ENCODE peak calls at places on chromosomes 1 and 21, in six cellular contexts. One of them, this sample, is unnamed.

GRCh38 chr21:27759091-27759659 is 792.3 kb upstream of the ADAMTS5 start:
- DNase-seq in MCF 10A: peak
- DNase-seq in suprapubic skin: no peak
- DNase-seq in type B pancreatic cell: no peak
- DNase-seq in lung: peak
- DNase-seq in mesothelial cell of epicardium: no peak
- DNase-seq in this sample: peak

GRCh38 chr21:44005593-44005992 is 6.5 kb upstream of the TRAPPC10 start:
- DNase-seq in type B pancreatic cell: no peak
- DNase-seq in mesothelial cell of epicardium: no peak
- DNase-seq in lung: no peak
- DNase-seq in suprapubic skin: no peak
- DNase-seq in MCF 10A: peak
- DNase-seq in this sample: no peak

GRCh38 chr1:115432061-115432460 is 94.0 kb upstream of the NGF start:
- DNase-seq in lung: no peak
- DNase-seq in suprapubic skin: no peak
- DNase-seq in mesothelial cell of epicardium: no peak
- DNase-seq in MCF 10A: peak
- DNase-seq in type B pancreatic cell: no peak
- DNase-seq in this sample: no peak

GRCh38 chr1:203589201-203589600 is 37.4 kb upstream of the ATP2B4 start:
- DNase-seq in type B pancreatic cell: no peak
- DNase-seq in lung: no peak
- DNase-seq in MCF 10A: no peak
- DNase-seq in suprapubic skin: no peak
- DNase-seq in mesothelial cell of epicardium: no peak
- DNase-seq in this sample: no peak

GRCh38 chr1:203525685-203526084 is 31.7 kb downstream of the OPTC start:
- DNase-seq in type B pancreatic cell: no peak
- DNase-seq in MCF 10A: no peak
- DNase-seq in mesothelial cell of epicardium: no peak
- DNase-seq in suprapubic skin: no peak
- DNase-seq in lung: no peak
- DNase-seq in this sample: no peak

GRCh38 chr1:176102243-176102642 is 104.8 kb downstream of the COP1 start:
- DNase-seq in suprapubic skin: no peak
- DNase-seq in MCF 10A: peak
- DNase-seq in mesothelial cell of epicardium: no peak
- DNase-seq in type B pancreatic cell: no peak
- DNase-seq in lung: no peak
- DNase-seq in this sample: no peak

GRCh38 chr1:58717979-58718378 is 18.1 kb upstream of the MYSM1 start:
- DNase-seq in MCF 10A: no peak
- DNase-seq in mesothelial cell of epicardium: no peak
- DNase-seq in suprapubic skin: no peak
- DNase-seq in lung: no peak
- DNase-seq in type B pancreatic cell: no peak
- DNase-seq in this sample: no peak

GRCh38 chr1:184914149-184914548 is 60.2 kb downstream of the NIBAN1 start:
- DNase-seq in lung: no peak
- DNase-seq in suprapubic skin: no peak
- DNase-seq in type B pancreatic cell: no peak
- DNase-seq in mesothelial cell of epicardium: no peak
- DNase-seq in MCF 10A: no peak
- DNase-seq in this sample: no peak

GRCh38 chr1:233215135-233215722 is 80.3 kb downstream of the PCNX2 start:
- DNase-seq in MCF 10A: no peak
- DNase-seq in suprapubic skin: no peak
- DNase-seq in mesothelial cell of epicardium: no peak
- DNase-seq in type B pancreatic cell: no peak
- DNase-seq in lung: no peak
- DNase-seq in this sample: no peak

GRCh38 chr1:118204106-118204505 is 19.1 kb upstream of the SPAG17 start:
- DNase-seq in suprapubic skin: no peak
- DNase-seq in type B pancreatic cell: no peak
- DNase-seq in MCF 10A: peak
- DNase-seq in lung: no peak
- DNase-seq in mesothelial cell of epicardium: no peak
- DNase-seq in this sample: no peak

GRCh38 chr1:53107090-53107489 is 35.3 kb downstream of the SLC1A7 start:
- DNase-seq in mesothelial cell of epicardium: no peak
- DNase-seq in suprapubic skin: no peak
- DNase-seq in type B pancreatic cell: no peak
- DNase-seq in MCF 10A: no peak
- DNase-seq in lung: no peak
- DNase-seq in this sample: no peak

GRCh38 chr1:12665511-12665910 is 21.6 kb downstream of the AADACL4 start:
- DNase-seq in mesothelial cell of epicardium: no peak
- DNase-seq in lung: no peak
- DNase-seq in type B pancreatic cell: no peak
- DNase-seq in MCF 10A: no peak
- DNase-seq in suprapubic skin: no peak
- DNase-seq in this sample: no peak

GRCh38 chr1:88566615-88567387 is 117.3 kb upstream of the PKN2 start:
- DNase-seq in MCF 10A: no peak
- DNase-seq in suprapubic skin: no peak
- DNase-seq in lung: no peak
- DNase-seq in mesothelial cell of epicardium: no peak
- DNase-seq in type B pancreatic cell: no peak
- DNase-seq in this sample: no peak

GRCh38 chr21:41894922-41895557 is 15.9 kb upstream of the PRDM15 start:
- DNase-seq in mesothelial cell of epicardium: no peak
- DNase-seq in suprapubic skin: no peak
- DNase-seq in type B pancreatic cell: no peak
- DNase-seq in lung: no peak
- DNase-seq in MCF 10A: no peak
- DNase-seq in this sample: no peak

GRCh38 chr1:16122361-16122881 is 33.4 kb downstream of the EPHA2 start:
- DNase-seq in type B pancreatic cell: no peak
- DNase-seq in lung: no peak
- DNase-seq in mesothelial cell of epicardium: no peak
- DNase-seq in suprapubic skin: no peak
- DNase-seq in MCF 10A: no peak
- DNase-seq in this sample: no peak

GRCh38 chr1:17878837-17879236 is 123.7 kb downstream of the ACTL8 start:
- DNase-seq in type B pancreatic cell: no peak
- DNase-seq in suprapubic skin: peak
- DNase-seq in mesothelial cell of epicardium: peak
- DNase-seq in MCF 10A: no peak
- DNase-seq in lung: no peak
- DNase-seq in this sample: no peak

GRCh38 chr1:213953816-213954215 is 34.0 kb upstream of the PROX1 start:
- DNase-seq in suprapubic skin: no peak
- DNase-seq in lung: no peak
- DNase-seq in MCF 10A: no peak
- DNase-seq in mesothelial cell of epicardium: no peak
- DNase-seq in type B pancreatic cell: no peak
- DNase-seq in this sample: no peak

GRCh38 chr1:89812992-89813391 is 7.8 kb upstream of the LRRC8D start:
- DNase-seq in lung: no peak
- DNase-seq in type B pancreatic cell: no peak
- DNase-seq in mesothelial cell of epicardium: no peak
- DNase-seq in MCF 10A: no peak
- DNase-seq in suprapubic skin: no peak
- DNase-seq in this sample: no peak

GRCh38 chr21:40507978-40508377 is 339.0 kb downstream of the DSCAM start:
- DNase-seq in type B pancreatic cell: no peak
- DNase-seq in MCF 10A: peak
- DNase-seq in suprapubic skin: no peak
- DNase-seq in lung: no peak
- DNase-seq in mesothelial cell of epicardium: no peak
- DNase-seq in this sample: no peak

GRCh38 chr1:232921416-232921815 is 29.0 kb upstream of the NTPCR start:
- DNase-seq in suprapubic skin: no peak
- DNase-seq in MCF 10A: no peak
- DNase-seq in type B pancreatic cell: no peak
- DNase-seq in lung: no peak
- DNase-seq in mesothelial cell of epicardium: no peak
- DNase-seq in this sample: no peak

GRCh38 chr1:211687462-211688215 is 12.2 kb upstream of the NEK2 start:
- DNase-seq in suprapubic skin: no peak
- DNase-seq in mesothelial cell of epicardium: no peak
- DNase-seq in MCF 10A: no peak
- DNase-seq in type B pancreatic cell: no peak
- DNase-seq in lung: no peak
- DNase-seq in this sample: no peak

GRCh38 chr1:202981939-202982338 is 14.9 kb upstream of the CYB5R1 start:
- DNase-seq in lung: no peak
- DNase-seq in mesothelial cell of epicardium: no peak
- DNase-seq in MCF 10A: no peak
- DNase-seq in suprapubic skin: no peak
- DNase-seq in type B pancreatic cell: no peak
- DNase-seq in this sample: no peak

GRCh38 chr1:180155202-180155682 is 573 bp downstream of the QSOX1 start:
- DNase-seq in MCF 10A: peak
- DNase-seq in suprapubic skin: no peak
- DNase-seq in lung: no peak
- DNase-seq in mesothelial cell of epicardium: peak
- DNase-seq in type B pancreatic cell: no peak
- DNase-seq in this sample: no peak

GRCh38 chr21:21806711-21807597 is 808.7 kb downstream of the NCAM2 start:
- DNase-seq in MCF 10A: no peak
- DNase-seq in lung: no peak
- DNase-seq in type B pancreatic cell: no peak
- DNase-seq in mesothelial cell of epicardium: no peak
- DNase-seq in suprapubic skin: no peak
- DNase-seq in this sample: no peak

DNA sequence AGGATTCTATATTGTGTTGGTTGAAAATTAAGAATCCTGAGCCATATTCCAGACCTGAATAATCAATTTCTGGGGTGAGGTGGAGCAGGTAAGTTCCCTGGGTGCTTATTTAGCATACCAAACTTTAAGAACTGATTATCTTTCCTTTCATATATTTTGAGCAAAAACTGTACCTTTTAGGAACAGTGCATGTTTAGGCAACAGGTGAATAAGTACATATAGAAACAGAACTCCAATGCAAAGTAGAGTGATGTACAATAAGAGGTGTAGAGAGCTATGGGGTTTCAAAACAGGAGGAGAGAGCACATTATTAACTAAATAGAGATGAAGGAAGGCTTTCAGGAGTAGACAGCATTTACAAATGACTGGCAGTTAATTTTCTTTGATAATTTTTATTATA is 28.7 kb downstream of the TMED5 start:
- DNase-seq in type B pancreatic cell: no peak
- DNase-seq in MCF 10A: no peak
- DNase-seq in suprapubic skin: no peak
- DNase-seq in mesothelial cell of epicardium: no peak
- DNase-seq in lung: no peak
- DNase-seq in this sample: no peak
- TF ChIP-seq CTCF in type B pancreatic cell: no peak
- TF ChIP-seq CTCF in MCF 10A: no peak
- TF ChIP-seq CTCF in suprapubic skin: no peak
- TF ChIP-seq CTCF in mesothelial cell of epicardium: no peak
- TF ChIP-seq CTCF in lung: no peak
- TF ChIP-seq CTCF in this sample: no peak

GRCh38 chr1:2235300-2235998 is 7.3 kb downstream of the SKI start:
- DNase-seq in type B pancreatic cell: no peak
- DNase-seq in mesothelial cell of epicardium: no peak
- DNase-seq in MCF 10A: no peak
- DNase-seq in suprapubic skin: no peak
- DNase-seq in lung: no peak
- DNase-seq in this sample: no peak

GRCh38 chr1:2239384-2239985 is 11.4 kb downstream of the SKI start:
- DNase-seq in suprapubic skin: no peak
- DNase-seq in lung: no peak
- DNase-seq in MCF 10A: no peak
- DNase-seq in type B pancreatic cell: no peak
- DNase-seq in mesothelial cell of epicardium: no peak
- DNase-seq in this sample: no peak

GRCh38 chr1:2236695-2237677 is 8.9 kb downstream of the SKI start:
- DNase-seq in type B pancreatic cell: no peak
- DNase-seq in mesothelial cell of epicardium: no peak
- DNase-seq in suprapubic skin: no peak
- DNase-seq in MCF 10A: no peak
- DNase-seq in lung: no peak
- DNase-seq in this sample: no peak

GRCh38 chr1:2238361-2239055 is 10.4 kb downstream of the SKI start:
- DNase-seq in MCF 10A: no peak
- DNase-seq in mesothelial cell of epicardium: no peak
- DNase-seq in type B pancreatic cell: no peak
- DNase-seq in lung: no peak
- DNase-seq in suprapubic skin: no peak
- DNase-seq in this sample: no peak

DNA sequence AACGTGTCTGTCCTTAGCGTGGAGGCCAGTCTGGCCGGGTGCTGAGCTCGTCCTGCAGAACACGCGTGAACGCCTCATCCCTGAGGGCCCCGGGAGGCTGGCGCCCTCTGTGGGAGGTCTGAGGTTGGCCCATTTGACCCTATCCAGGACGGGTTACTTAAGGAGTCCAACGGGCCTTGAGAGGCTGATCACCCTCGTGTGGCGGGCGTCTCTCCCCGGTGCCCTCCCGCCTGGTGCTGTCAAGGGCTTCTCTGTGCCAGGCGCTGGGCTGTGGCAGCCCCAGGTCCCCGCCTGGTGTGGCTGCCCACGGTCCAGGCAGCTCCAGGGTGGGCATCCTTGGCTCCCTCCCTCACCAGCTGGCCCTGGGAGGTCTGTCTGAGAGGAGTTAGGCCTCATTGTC is 9.7 kb downstream of the SKI start:
- DNase-seq in suprapubic skin: no peak
- DNase-seq in lung: no peak
- DNase-seq in type B pancreatic cell: no peak
- DNase-seq in mesothelial cell of epicardium: no peak
- DNase-seq in MCF 10A: no peak
- DNase-seq in this sample: no peak
- TF ChIP-seq CTCF in suprapubic skin: no peak
- TF ChIP-seq CTCF in lung: no peak
- TF ChIP-seq CTCF in type B pancreatic cell: no peak
- TF ChIP-seq CTCF in mesothelial cell of epicardium: no peak
- TF ChIP-seq CTCF in MCF 10A: no peak
- TF ChIP-seq CTCF in this sample: peak

DNA sequence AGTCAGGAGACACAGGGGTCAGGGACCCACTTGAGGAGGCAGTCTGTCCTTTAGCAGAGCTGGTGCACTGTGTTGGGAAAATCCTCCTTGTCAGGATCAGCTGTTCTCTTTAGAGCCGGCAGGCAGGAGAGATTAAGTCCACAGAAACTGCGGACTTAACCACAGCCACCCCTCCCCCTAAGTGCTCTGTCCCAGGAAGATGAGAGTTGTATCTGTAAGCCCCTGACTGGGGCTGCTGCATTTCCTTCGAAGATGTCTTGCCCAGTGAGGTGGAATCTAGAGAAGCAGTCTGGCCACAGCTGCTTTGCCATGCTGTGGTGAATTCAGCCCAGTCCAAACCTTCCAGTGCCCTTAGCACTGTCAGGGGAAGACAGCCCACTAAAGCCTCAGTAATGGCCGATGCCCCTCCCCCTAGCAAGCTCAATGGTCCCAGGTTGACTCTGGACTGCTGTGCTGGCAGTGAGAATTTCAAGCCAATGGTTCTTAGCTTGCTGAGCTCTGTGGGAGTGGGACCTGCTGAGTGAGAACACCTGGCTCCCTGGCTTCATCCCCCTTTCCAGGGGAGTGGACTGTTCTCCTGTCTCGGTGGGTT is 172.8 kb downstream of the ST6GALNAC3 start:
- DNase-seq in MCF 10A: no peak
- DNase-seq in type B pancreatic cell: no peak
- DNase-seq in lung: no peak
- DNase-seq in mesothelial cell of epicardium: no peak
- DNase-seq in suprapubic skin: no peak
- DNase-seq in this sample: no peak
- TF ChIP-seq CTCF in MCF 10A: no peak
- TF ChIP-seq CTCF in type B pancreatic cell: no peak
- TF ChIP-seq CTCF in lung: no peak
- TF ChIP-seq CTCF in mesothelial cell of epicardium: no peak
- TF ChIP-seq CTCF in suprapubic skin: no peak
- TF ChIP-seq CTCF in this sample: no peak

GRCh38 chr21:45856422-45856821 is 125.1 kb upstream of the COL6A1 start:
- DNase-seq in suprapubic skin: peak
- DNase-seq in type B pancreatic cell: peak
- DNase-seq in lung: no peak
- DNase-seq in MCF 10A: no peak
- DNase-seq in mesothelial cell of epicardium: peak
- DNase-seq in this sample: no peak
- TF ChIP-seq CTCF in suprapubic skin: no peak
- TF ChIP-seq CTCF in type B pancreatic cell: no peak
- TF ChIP-seq CTCF in lung: no peak
- TF ChIP-seq CTCF in MCF 10A: no peak
- TF ChIP-seq CTCF in mesothelial cell of epicardium: no peak
- TF ChIP-seq CTCF in this sample: no peak